ENCODE peak calls at places on chromosomes 6 and 20, in six cellular contexts. I is esophagus squamous epithelium, T is epithelial cell of proximal tubule, F is GM20000, V is AG04449, W is dorsolateral prefrontal cortex. G is an unnamed sample.
A peak's percentile ranks its signal among the peaks of the same experiment; 100 is the strongest.

GRCh38 chr20:56429496-56429895 is 17.4 kb downstream of the CASS4 start:
- DNase-seq in I (no peak), T (no peak), F (no peak), V (no peak), W (no peak), G (no peak)

GRCh38 chr6:21457647-21458046 is 135.9 kb upstream of the SOX4 start:
- DNase-seq in I (no peak), T (no peak), F (no peak), V (no peak), W (no peak), G (no peak)

GRCh38 chr6:47131773-47132172 is 89.6 kb upstream of the ADGRF1 start:
- DNase-seq in I (no peak), T (no peak), F (no peak), V (no peak), W (no peak), G (no peak)

GRCh38 chr20:6708010-6708409 is 59.5 kb upstream of the BMP2 start:
- DNase-seq in I (no peak), T (peak; percentile 63), F (no peak), V (no peak), W (no peak), G (peak; percentile 78)

GRCh38 chr6:34243901-34244884 is 4.6 kb downstream of the SMIM29 start:
- DNase-seq in I (no peak), T (peak; percentile 64), F (peak; percentile 36), V (no peak), W (peak; percentile 79), G (peak; percentile 77)

GRCh38 chr6:168865-169455 is 123.3 kb upstream of the DUSP22 start:
- DNase-seq in I (no peak), T (peak; percentile 15), F (peak; percentile 46), V (no peak), W (no peak), G (no peak)

GRCh38 chr6:19463925-19464324 is 373.2 kb upstream of the ID4 start:
- DNase-seq in I (no peak), T (no peak), F (no peak), V (no peak), W (no peak), G (no peak)

GRCh38 chr6:99613398-99613704 is 6.7 kb downstream of the PRDM13 start:
- DNase-seq in I (no peak), T (no peak), F (peak; percentile 88), V (no peak), W (no peak), G (no peak)

GRCh38 chr6:31252625-31253024 is 19.3 kb downstream of the HLA-C start:
- DNase-seq in I (no peak), T (no peak), F (no peak), V (no peak), W (no peak), G (no peak)
- TF ChIP-seq CTCF in I (no peak), T (no peak), F (no peak), V (no peak), W (no peak), G (no peak)

GRCh38 chr6:3785745-3786098 is 34.2 kb upstream of the PXDC1 start:
- DNase-seq in I (no peak), T (no peak), F (no peak), V (no peak), W (no peak), G (no peak)

GRCh38 chr6:3784423-3784822 is 32.9 kb upstream of the PXDC1 start:
- DNase-seq in I (no peak), T (no peak), F (no peak), V (no peak), W (no peak), G (no peak)

GRCh38 chr6:3784885-3785744 is 33.6 kb upstream of the PXDC1 start:
- DNase-seq in I (no peak), T (no peak), F (no peak), V (no peak), W (no peak), G (no peak)

GRCh38 chr6:3788408-3789017 is 37.0 kb upstream of the PXDC1 start:
- DNase-seq in I (no peak), T (peak; percentile 64), F (no peak), V (no peak), W (no peak), G (no peak)

GRCh38 chr6:3786131-3786530 is 34.6 kb upstream of the PXDC1 start:
- DNase-seq in I (no peak), T (no peak), F (no peak), V (no peak), W (no peak), G (no peak)
- TF ChIP-seq CTCF in I (no peak), T (no peak), F (no peak), V (no peak), W (no peak), G (no peak)

GRCh38 chr6:111565316-111566221 is 40.1 kb downstream of the TRAF3IP2 start:
- DNase-seq in I (no peak), T (no peak), F (peak; percentile 58), V (no peak), W (peak; percentile 36), G (no peak)
- TF ChIP-seq CTCF in I (no peak), T (peak; percentile 39), F (peak; percentile 18), V (no peak), W (no peak), G (no peak)

GRCh38 chr20:51275181-51275580 is 252.3 kb upstream of the KCNG1 start:
- DNase-seq in I (no peak), T (no peak), F (no peak), V (no peak), W (no peak), G (no peak)
- TF ChIP-seq CTCF in I (no peak), T (no peak), F (no peak), V (no peak), W (no peak), G (no peak)

DNA sequence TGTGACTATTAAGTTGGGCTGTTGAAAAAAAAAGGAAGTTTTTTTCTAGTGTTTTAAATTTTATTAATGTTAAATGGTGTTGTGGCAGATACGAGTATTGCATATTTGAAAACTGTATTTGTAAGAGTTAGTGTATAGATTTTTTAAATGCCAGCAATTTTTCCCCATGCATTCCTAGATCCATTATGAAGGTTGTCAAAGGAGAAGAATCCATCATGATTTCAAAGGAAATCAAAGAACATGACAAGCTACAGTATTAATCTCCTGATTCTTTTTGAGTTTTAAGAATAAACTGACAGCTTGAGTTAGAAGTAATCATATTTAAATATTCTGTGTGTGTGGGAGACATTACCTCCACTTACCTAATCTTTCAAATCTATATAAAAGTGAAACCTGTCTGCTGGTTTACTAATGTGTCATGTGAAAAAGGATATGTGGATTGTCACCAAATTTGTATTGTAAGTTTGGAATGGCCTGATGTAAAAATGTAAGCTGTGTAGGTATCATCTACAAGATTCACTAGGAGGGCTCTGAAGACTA is 111.0 kb upstream of the HS3ST5 start:
- DNase-seq in I (no peak), T (no peak), F (no peak), V (no peak), W (no peak), G (no peak)
- TF ChIP-seq CTCF in I (no peak), T (no peak), F (no peak), V (no peak), W (no peak), G (no peak)

GRCh38 chr6:145042559-145042958 is 692.8 kb downstream of the EPM2A start:
- DNase-seq in I (no peak), T (no peak), F (no peak), V (no peak), W (no peak), G (no peak)
- TF ChIP-seq CTCF in I (no peak), T (peak; percentile 30), F (no peak), V (no peak), W (no peak), G (peak; percentile 30)

GRCh38 chr6:140644017-140644416 is 1269.6 kb upstream of the CITED2 start:
- DNase-seq in I (no peak), T (no peak), F (no peak), V (no peak), W (no peak), G (no peak)
- TF ChIP-seq CTCF in I (no peak), T (no peak), F (no peak), V (no peak), W (no peak), G (no peak)

GRCh38 chr6:142301421-142302391 is at the start of gene ADGRG6:
- DNase-seq in I (no peak), T (no peak), F (peak; percentile 43), V (no peak), W (no peak), G (no peak)
- TF ChIP-seq CTCF in I (no peak), T (peak; percentile 15), F (no peak), V (peak; percentile 3), W (no peak), G (no peak)

DNA sequence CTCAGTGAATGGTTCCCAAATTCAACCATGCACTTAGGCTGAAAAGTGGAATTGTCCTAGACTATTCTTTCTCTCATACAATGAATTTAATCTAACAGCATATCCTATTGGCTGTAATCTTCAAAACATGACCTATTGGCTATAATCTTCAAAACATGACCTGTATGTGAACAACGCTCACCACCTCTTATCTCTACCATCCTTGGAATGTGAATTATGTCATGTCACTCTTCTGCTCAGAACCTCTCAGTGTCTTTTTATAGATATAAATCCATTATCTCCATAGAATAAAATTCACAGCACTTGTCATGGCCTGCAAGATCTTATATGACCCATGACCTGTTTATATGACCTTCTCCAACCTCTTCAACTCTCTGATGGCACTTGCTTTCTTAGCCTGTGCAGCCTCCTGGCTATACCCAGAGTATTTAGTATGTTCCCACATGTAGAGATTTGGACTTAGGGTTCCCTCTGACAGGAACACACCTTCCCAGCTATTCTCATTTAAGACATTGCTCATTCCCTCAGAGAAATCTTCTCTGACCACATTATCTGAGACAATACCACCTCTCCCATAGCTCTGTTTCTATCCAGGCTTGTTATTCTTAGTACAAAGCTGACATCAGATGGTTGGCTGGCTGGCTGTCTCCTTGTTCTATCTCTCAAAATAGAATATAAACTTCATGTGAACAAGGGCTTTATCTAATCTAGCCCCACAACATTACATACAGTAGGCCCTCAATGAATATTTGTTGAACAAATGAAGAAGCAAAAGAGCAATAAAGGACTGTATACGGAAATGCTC is 275.0 kb upstream of the PREP start:
- DNase-seq in I (no peak), T (no peak), F (no peak), V (no peak), W (no peak), G (no peak)
- TF ChIP-seq CTCF in I (no peak), T (no peak), F (no peak), V (no peak), W (no peak), G (no peak)

DNA sequence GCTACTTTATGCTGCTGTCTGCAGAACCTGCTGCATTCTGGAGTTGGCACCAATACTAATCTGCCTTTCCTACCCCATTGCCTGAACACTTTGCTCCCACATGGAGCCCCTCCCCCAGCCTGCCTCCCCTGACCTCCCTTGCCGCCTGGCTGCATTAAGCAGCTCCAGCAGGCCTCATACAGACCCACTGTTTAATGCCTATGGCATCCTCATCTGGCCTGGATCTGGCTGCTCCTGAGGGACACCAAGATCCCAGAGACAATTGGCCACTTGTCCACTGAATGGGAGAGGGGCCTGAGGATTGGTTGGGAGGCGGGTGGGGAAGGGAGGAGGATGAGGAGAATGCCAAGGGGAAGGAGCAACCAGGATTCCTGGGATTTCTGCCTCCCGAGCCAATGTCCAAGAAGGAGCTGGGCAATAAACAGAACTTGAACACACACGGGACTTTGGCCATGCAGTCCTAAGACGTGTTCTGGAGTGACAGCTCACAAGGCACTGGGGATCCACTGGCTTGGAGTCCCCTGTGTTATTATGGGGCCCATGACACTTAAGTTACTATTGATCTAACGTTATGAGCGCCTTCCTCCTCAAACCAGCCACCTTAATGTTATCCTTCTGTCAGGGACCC is 10.4 kb upstream of the KCNK5 start:
- DNase-seq in I (no peak), T (no peak), F (no peak), V (no peak), W (peak; percentile 41), G (no peak)
- TF ChIP-seq CTCF in I (no peak), T (no peak), F (no peak), V (no peak), W (no peak), G (no peak)

G was measured in retinal pigment epithelial cell.